ENCODE peak calls at places on chromosomes 11 and 22, in seven cellular contexts. Y, N, L, B, S, I and O are unnamed samples.

GRCh38 chr11:59822989-59823566 is 12.5 kb upstream of the MRPL16 start:
- DNase-seq in S (peak), B (peak), I (peak), L (no peak), N (peak), Y (no peak), O (no peak)

GRCh38 chr11:131867457-131868257 is 497.2 kb downstream of the NTM start:
- DNase-seq in L (no peak), Y (peak), N (peak), I (peak), B (peak), S (peak), O (no peak)

GRCh38 chr11:409008-409599 is 5.7 kb downstream of the SIGIRR start:
- DNase-seq in I (no peak), L (no peak), S (no peak), B (no peak), Y (no peak), N (no peak), O (no peak)

GRCh38 chr11:17498058-17498457 is 21.4 kb upstream of the ABCC8 start:
- DNase-seq in L (no peak), B (no peak), I (no peak), N (no peak), S (no peak), Y (no peak), O (no peak)

GRCh38 chr11:68749061-68749491 is 2.2 kb downstream of the TESMIN start:
- DNase-seq in N (no peak), I (no peak), B (no peak), L (no peak), Y (no peak), S (no peak), O (no peak)

GRCh38 chr22:44663256-44663999 is 38.6 kb upstream of the PRR5 start:
- DNase-seq in N (no peak), L (no peak), B (no peak), Y (no peak), S (no peak), I (no peak), O (no peak)

GRCh38 chr22:42217752-42218280 is 52.6 kb downstream of the TCF20 start:
- DNase-seq in N (no peak), L (no peak), I (peak), S (no peak), Y (no peak), B (no peak), O (no peak)

GRCh38 chr11:17974246-17974645 is 38.6 kb downstream of the SERGEF start:
- DNase-seq in N (no peak), S (no peak), Y (no peak), L (no peak), I (no peak), B (no peak), O (no peak)

GRCh38 chr11:63869171-63869591 is 30.3 kb downstream of the MARK2 start:
- DNase-seq in N (no peak), L (no peak), S (peak), Y (no peak), I (no peak), B (no peak), O (no peak)

GRCh38 chr22:46991666-46992065 is 229.2 kb downstream of the TBC1D22A start:
- DNase-seq in I (no peak), N (no peak), S (no peak), L (no peak), Y (no peak), B (no peak), O (no peak)

GRCh38 chr11:77596626-77597025 is 6.9 kb downstream of the AQP11 start:
- DNase-seq in N (no peak), B (peak), S (peak), Y (no peak), I (peak), L (no peak), O (no peak)

GRCh38 chr22:45760682-45761081 is 89.0 kb downstream of the ATXN10 start:
- DNase-seq in I (no peak), N (no peak), S (no peak), B (no peak), Y (no peak), L (no peak), O (no peak)

GRCh38 chr11:8787372-8787771 is 104.8 kb downstream of the RPL27A start:
- DNase-seq in Y (no peak), N (no peak), L (no peak), S (no peak), I (no peak), B (no peak), O (no peak)

GRCh38 chr11:2328040-2328439 is 26.2 kb downstream of the TSPAN32 start:
- DNase-seq in B (no peak), I (no peak), L (no peak), S (no peak), Y (no peak), N (no peak), O (no peak)

GRCh38 chr11:74755395-74755995 is 6.8 kb downstream of the RNF169 start:
- DNase-seq in Y (no peak), B (no peak), L (no peak), N (no peak), I (no peak), S (no peak), O (no peak)

GRCh38 chr11:32315121-32315520 is 120.2 kb downstream of the WT1 start:
- DNase-seq in S (no peak), Y (no peak), I (no peak), N (no peak), B (no peak), L (no peak), O (no peak)

GRCh38 chr22:44363214-44363979 is 50.6 kb upstream of the SHISAL1 start:
- DNase-seq in I (peak), Y (no peak), S (peak), B (peak), N (peak), L (no peak), O (no peak)

GRCh38 chr11:63180536-63180935 is 36.5 kb upstream of the SLC22A24 start:
- DNase-seq in L (no peak), S (no peak), I (no peak), N (no peak), Y (no peak), B (no peak), O (no peak)

GRCh38 chr22:38298312-38299000 is 18.8 kb downstream of the CSNK1E start:
- DNase-seq in N (no peak), B (peak), Y (peak), I (no peak), S (peak), L (peak), O (no peak)

GRCh38 chr11:15941206-15941770 is 415.1 kb downstream of the SOX6 start:
- DNase-seq in B (no peak), N (no peak), S (no peak), L (no peak), I (peak), Y (peak), O (no peak)

GRCh38 chr11:120499088-120499487 is 12.5 kb upstream of the GRIK4 start:
- DNase-seq in N (no peak), L (no peak), Y (no peak), S (no peak), I (no peak), B (no peak), O (no peak)

GRCh38 chr22:44314425-44315067 is 1.8 kb upstream of the SHISAL1 start:
- DNase-seq in Y (no peak), B (no peak), N (no peak), L (peak), S (no peak), I (no peak), O (no peak)

GRCh38 chr11:114121138-114121537 is 61.6 kb downstream of the ZBTB16 start:
- DNase-seq in Y (no peak), B (no peak), I (no peak), S (no peak), N (no peak), L (no peak), O (no peak)
- TF ChIP-seq CTCF in Y (no peak), B (no peak), I (no peak), S (no peak), N (no peak), L (no peak), O (no peak)

GRCh38 chr11:126149759-126150236 is 61.7 kb downstream of the RPUSD4 start:
- DNase-seq in N (no peak), S (no peak), L (no peak), I (no peak), B (no peak), Y (no peak), O (no peak)
- TF ChIP-seq CTCF in N (no peak), S (no peak), L (no peak), I (no peak), B (no peak), Y (no peak), O (no peak)

DNA sequence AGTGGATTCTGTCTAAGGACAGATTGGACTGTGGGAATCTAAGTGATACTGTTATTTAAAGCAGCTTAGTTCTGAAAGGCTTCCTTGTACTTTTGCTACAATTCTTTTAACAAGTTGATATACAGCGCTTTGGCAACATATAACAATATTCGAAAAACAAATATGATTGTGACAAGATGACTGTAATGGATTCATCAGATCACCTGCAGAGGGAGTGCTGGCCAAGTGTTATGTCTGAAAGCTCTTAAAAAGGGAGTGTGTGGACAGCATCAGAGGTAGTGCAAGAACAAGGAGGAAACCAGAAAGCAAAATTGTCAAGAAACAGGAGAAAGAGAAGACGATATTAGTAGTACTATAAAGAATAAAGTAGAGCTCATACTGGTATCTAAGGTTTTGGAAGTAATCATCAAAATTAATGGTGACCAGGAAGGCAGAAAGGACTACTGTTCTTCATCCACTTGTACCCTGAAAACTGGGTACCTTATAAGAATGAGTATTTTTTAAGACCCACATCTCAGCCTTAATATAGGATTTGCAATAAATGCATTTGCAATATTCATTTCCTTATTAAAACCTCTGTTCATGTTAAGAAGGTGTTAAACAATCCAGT is 1112.0 kb upstream of the CCDC90B start:
- DNase-seq in N (peak), L (no peak), S (peak), I (no peak), Y (no peak), B (peak), O (no peak)
- TF ChIP-seq CTCF in N (peak), L (no peak), S (peak), I (no peak), Y (peak), B (peak), O (peak)

DNA sequence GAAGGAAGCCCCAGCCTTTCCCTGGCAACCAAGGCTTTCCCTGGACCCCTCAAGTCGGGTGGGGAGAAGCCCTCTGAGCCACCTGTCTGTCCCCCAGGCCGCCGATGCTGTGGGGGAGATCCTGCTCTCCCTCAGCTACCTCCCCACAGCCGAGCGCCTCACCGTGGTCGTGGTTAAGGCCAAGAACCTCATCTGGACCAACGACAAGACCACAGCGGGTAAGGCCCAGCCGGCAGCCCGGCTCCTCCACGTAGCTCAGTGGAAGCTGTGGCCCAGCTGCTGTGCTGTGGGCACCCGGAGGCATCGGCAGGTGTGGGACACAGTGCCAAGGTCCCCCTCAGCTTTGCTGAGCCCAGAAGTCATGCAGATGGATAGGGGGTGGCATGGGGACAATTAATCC is 12.2 kb upstream of the RHOD start:
- DNase-seq in I (no peak), B (no peak), N (no peak), S (no peak), L (no peak), Y (no peak), O (no peak)
- TF ChIP-seq CTCF in I (no peak), B (no peak), N (no peak), S (no peak), L (no peak), Y (no peak), O (no peak)

GRCh38 chr11:65851083-65851579 is 6.8 kb downstream of the CFL1 start:
- DNase-seq in L (peak), S (peak), Y (no peak), B (no peak), N (peak), I (no peak), O (no peak)
- TF ChIP-seq CTCF in L (no peak), S (peak), Y (peak), B (peak), N (peak), I (peak), O (peak)

GRCh38 chr11:92396133-92396532 is 171.5 kb downstream of the FAT3 start:
- DNase-seq in B (no peak), S (no peak), L (no peak), N (no peak), I (no peak), Y (no peak), O (no peak)

GRCh38 chr11:92401507-92401906 is 176.9 kb downstream of the FAT3 start:
- DNase-seq in N (no peak), Y (no peak), S (no peak), L (no peak), B (no peak), I (no peak), O (no peak)

GRCh38 chr11:92397356-92397755 is 172.7 kb downstream of the FAT3 start:
- DNase-seq in Y (no peak), I (no peak), L (no peak), B (no peak), N (no peak), S (no peak), O (no peak)

DNA sequence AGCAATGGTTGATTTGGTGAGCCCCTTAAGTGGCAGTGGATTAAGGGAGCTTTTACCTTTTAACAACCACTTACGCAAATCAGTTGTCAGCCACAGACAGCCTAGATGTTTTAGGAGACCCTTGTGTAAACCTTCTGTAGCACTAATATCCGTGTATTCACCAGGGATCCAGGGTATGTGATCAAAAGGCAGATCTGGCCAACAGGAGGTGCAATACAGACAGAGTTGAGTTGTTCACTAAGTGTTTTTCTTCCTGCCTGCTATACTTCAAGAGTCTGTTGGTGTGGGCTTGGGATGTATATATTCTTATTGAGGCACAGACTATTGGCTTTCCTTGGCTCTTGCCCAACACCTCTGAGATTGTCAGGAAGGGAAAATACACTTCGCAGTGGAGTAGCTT is 175.1 kb downstream of the FAT3 start:
- DNase-seq in Y (no peak), L (no peak), N (no peak), S (no peak), B (no peak), I (no peak), O (no peak)
- TF ChIP-seq CTCF in Y (no peak), L (no peak), N (no peak), S (peak), B (no peak), I (no peak), O (peak)

GRCh38 chr11:27506200-27507182 is at the start of gene LIN7C:
- DNase-seq in L (peak), Y (peak), S (peak), B (peak), N (peak), I (peak), O (peak)
- TF ChIP-seq CTCF in L (peak), Y (peak), S (no peak), B (peak), N (no peak), I (no peak), O (no peak)

DNA sequence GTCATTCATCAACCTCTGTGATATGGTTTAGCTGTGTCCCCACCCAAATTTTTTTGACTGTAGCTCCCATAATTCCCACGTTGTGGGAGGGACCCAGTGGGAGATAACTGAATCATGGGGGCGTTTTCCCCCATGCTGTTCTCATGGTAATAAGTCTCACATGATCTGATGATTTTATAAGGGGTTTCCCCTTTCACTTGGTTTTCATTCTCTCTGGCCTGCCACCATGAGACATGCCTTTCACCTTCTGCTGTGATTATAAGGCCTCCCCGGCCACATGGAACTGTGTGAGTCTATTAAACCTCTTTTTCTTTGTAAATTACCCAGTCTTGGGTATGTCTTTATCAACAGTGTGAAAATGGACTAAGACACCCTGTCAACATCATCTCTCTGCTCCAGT is 8.8 kb downstream of the CENATAC start:
- DNase-seq in N (no peak), S (no peak), B (no peak), Y (no peak), I (no peak), L (no peak), O (no peak)
- TF ChIP-seq CTCF in N (no peak), S (no peak), B (no peak), Y (no peak), I (no peak), L (no peak), O (no peak)

GRCh38 chr11:134691474-134691873 is 279.4 kb upstream of the B3GAT1 start:
- DNase-seq in L (no peak), I (no peak), B (no peak), N (no peak), Y (no peak), S (no peak), O (no peak)
- TF ChIP-seq CTCF in L (no peak), I (no peak), B (no peak), N (no peak), Y (no peak), S (no peak), O (no peak)

DNA sequence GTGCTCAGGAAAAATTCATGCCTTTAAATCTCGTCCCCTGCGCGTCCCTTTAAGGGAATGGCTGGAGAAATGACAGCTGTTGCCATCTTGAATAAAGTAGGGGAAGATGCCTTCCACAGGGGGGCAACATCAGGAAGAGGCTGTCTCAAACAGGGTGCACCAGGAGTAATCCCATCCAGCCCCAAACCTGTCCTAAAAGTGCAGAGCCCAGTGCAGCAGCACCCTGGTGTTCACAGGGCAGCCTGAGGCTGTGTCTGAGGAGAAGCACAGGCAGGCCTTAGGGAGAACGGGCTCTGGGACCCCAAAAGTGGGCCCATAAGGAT is 10.8 kb upstream of the C11orf96 start:
- DNase-seq in L (no peak), N (peak), S (no peak), B (no peak), I (no peak), Y (no peak), O (no peak)
- TF ChIP-seq CTCF in L (no peak), N (no peak), S (no peak), B (peak), I (peak), Y (no peak), O (no peak)